ENCODE peak calls at places on chromosomes 2 and 18, in five cellular contexts. One of them, this sample, is unnamed.

GRCh38 chr2:131394147-131394931 is 30.4 kb upstream of the RAB6D start:
- DNase-seq in bronchial epithelial cell: no peak
- DNase-seq in activated T-helper 1 cell treated with anti-CD3 and anti-CD28 coated beads, Interleukin-12 subunit alpha, Interleukin-12 subunit beta, Interleukin-2, Interleukin-4 antibody, amounts not matched to agents 30 ng/mL and 10 ng/mL and 1 ng/mL, durations not matched to agents 14 hours and 24 hours and 36 hours: peak
- DNase-seq in mammary epithelial cell: no peak
- DNase-seq in astrocyte: no peak
- DNase-seq in this sample: no peak

GRCh38 chr2:188382107-188382506 is 90.4 kb downstream of the GULP1 start:
- DNase-seq in bronchial epithelial cell: peak
- DNase-seq in activated T-helper 1 cell treated with anti-CD3 and anti-CD28 coated beads, Interleukin-12 subunit alpha, Interleukin-12 subunit beta, Interleukin-2, Interleukin-4 antibody, amounts not matched to agents 30 ng/mL and 10 ng/mL and 1 ng/mL, durations not matched to agents 14 hours and 24 hours and 36 hours: no peak
- DNase-seq in mammary epithelial cell: no peak
- DNase-seq in astrocyte: peak
- DNase-seq in this sample: peak

GRCh38 chr2:204131621-204132020 is 195.1 kb downstream of the ICOS start:
- DNase-seq in bronchial epithelial cell: no peak
- DNase-seq in activated T-helper 1 cell treated with anti-CD3 and anti-CD28 coated beads, Interleukin-12 subunit alpha, Interleukin-12 subunit beta, Interleukin-2, Interleukin-4 antibody, amounts not matched to agents 30 ng/mL and 10 ng/mL and 1 ng/mL, durations not matched to agents 14 hours and 24 hours and 36 hours: no peak
- DNase-seq in mammary epithelial cell: no peak
- DNase-seq in astrocyte: no peak
- DNase-seq in this sample: no peak

GRCh38 chr2:221671515-221671914 is 99.4 kb upstream of the EPHA4 start:
- DNase-seq in bronchial epithelial cell: peak
- DNase-seq in activated T-helper 1 cell treated with anti-CD3 and anti-CD28 coated beads, Interleukin-12 subunit alpha, Interleukin-12 subunit beta, Interleukin-2, Interleukin-4 antibody, amounts not matched to agents 30 ng/mL and 10 ng/mL and 1 ng/mL, durations not matched to agents 14 hours and 24 hours and 36 hours: no peak
- DNase-seq in mammary epithelial cell: peak
- DNase-seq in astrocyte: peak
- DNase-seq in this sample: peak

GRCh38 chr2:86068098-86069047 is 37.3 kb downstream of the POLR1A start:
- DNase-seq in bronchial epithelial cell: no peak
- DNase-seq in activated T-helper 1 cell treated with anti-CD3 and anti-CD28 coated beads, Interleukin-12 subunit alpha, Interleukin-12 subunit beta, Interleukin-2, Interleukin-4 antibody, amounts not matched to agents 30 ng/mL and 10 ng/mL and 1 ng/mL, durations not matched to agents 14 hours and 24 hours and 36 hours: peak
- DNase-seq in mammary epithelial cell: no peak
- DNase-seq in astrocyte: peak
- DNase-seq in this sample: peak

GRCh38 chr2:161423351-161424178 is 7.5 kb downstream of the TBR1 start:
- DNase-seq in bronchial epithelial cell: no peak
- DNase-seq in activated T-helper 1 cell treated with anti-CD3 and anti-CD28 coated beads, Interleukin-12 subunit alpha, Interleukin-12 subunit beta, Interleukin-2, Interleukin-4 antibody, amounts not matched to agents 30 ng/mL and 10 ng/mL and 1 ng/mL, durations not matched to agents 14 hours and 24 hours and 36 hours: no peak
- DNase-seq in mammary epithelial cell: no peak
- DNase-seq in astrocyte: no peak
- DNase-seq in this sample: no peak

GRCh38 chr18:39871976-39872375 is 2083.1 kb upstream of the PIK3C3 start:
- DNase-seq in bronchial epithelial cell: peak
- DNase-seq in activated T-helper 1 cell treated with anti-CD3 and anti-CD28 coated beads, Interleukin-12 subunit alpha, Interleukin-12 subunit beta, Interleukin-2, Interleukin-4 antibody, amounts not matched to agents 30 ng/mL and 10 ng/mL and 1 ng/mL, durations not matched to agents 14 hours and 24 hours and 36 hours: no peak
- DNase-seq in mammary epithelial cell: no peak
- DNase-seq in astrocyte: no peak
- DNase-seq in this sample: peak

GRCh38 chr2:64359176-64359891 is 94.6 kb upstream of the LGALSL start:
- DNase-seq in bronchial epithelial cell: peak
- DNase-seq in activated T-helper 1 cell treated with anti-CD3 and anti-CD28 coated beads, Interleukin-12 subunit alpha, Interleukin-12 subunit beta, Interleukin-2, Interleukin-4 antibody, amounts not matched to agents 30 ng/mL and 10 ng/mL and 1 ng/mL, durations not matched to agents 14 hours and 24 hours and 36 hours: no peak
- DNase-seq in mammary epithelial cell: peak
- DNase-seq in astrocyte: peak
- DNase-seq in this sample: peak

GRCh38 chr2:68234405-68234804 is 17.9 kb downstream of the PPP3R1 start:
- DNase-seq in bronchial epithelial cell: no peak
- DNase-seq in activated T-helper 1 cell treated with anti-CD3 and anti-CD28 coated beads, Interleukin-12 subunit alpha, Interleukin-12 subunit beta, Interleukin-2, Interleukin-4 antibody, amounts not matched to agents 30 ng/mL and 10 ng/mL and 1 ng/mL, durations not matched to agents 14 hours and 24 hours and 36 hours: no peak
- DNase-seq in mammary epithelial cell: no peak
- DNase-seq in astrocyte: no peak
- DNase-seq in this sample: no peak

GRCh38 chr2:168336786-168337388 is 89.5 kb upstream of the STK39 start:
- DNase-seq in bronchial epithelial cell: peak
- DNase-seq in activated T-helper 1 cell treated with anti-CD3 and anti-CD28 coated beads, Interleukin-12 subunit alpha, Interleukin-12 subunit beta, Interleukin-2, Interleukin-4 antibody, amounts not matched to agents 30 ng/mL and 10 ng/mL and 1 ng/mL, durations not matched to agents 14 hours and 24 hours and 36 hours: peak
- DNase-seq in mammary epithelial cell: peak
- DNase-seq in astrocyte: peak
- DNase-seq in this sample: peak

GRCh38 chr2:2324565-2325101 is 6.4 kb downstream of the MYT1L start:
- DNase-seq in bronchial epithelial cell: no peak
- DNase-seq in activated T-helper 1 cell treated with anti-CD3 and anti-CD28 coated beads, Interleukin-12 subunit alpha, Interleukin-12 subunit beta, Interleukin-2, Interleukin-4 antibody, amounts not matched to agents 30 ng/mL and 10 ng/mL and 1 ng/mL, durations not matched to agents 14 hours and 24 hours and 36 hours: no peak
- DNase-seq in mammary epithelial cell: no peak
- DNase-seq in astrocyte: no peak
- DNase-seq in this sample: no peak

GRCh38 chr2:147214900-147215299 is 629.9 kb upstream of the ACVR2A start:
- DNase-seq in bronchial epithelial cell: no peak
- DNase-seq in activated T-helper 1 cell treated with anti-CD3 and anti-CD28 coated beads, Interleukin-12 subunit alpha, Interleukin-12 subunit beta, Interleukin-2, Interleukin-4 antibody, amounts not matched to agents 30 ng/mL and 10 ng/mL and 1 ng/mL, durations not matched to agents 14 hours and 24 hours and 36 hours: no peak
- DNase-seq in mammary epithelial cell: no peak
- DNase-seq in astrocyte: peak
- DNase-seq in this sample: peak

GRCh38 chr2:113284481-113284880 is 5.8 kb upstream of the PAX8 start:
- DNase-seq in bronchial epithelial cell: peak
- DNase-seq in activated T-helper 1 cell treated with anti-CD3 and anti-CD28 coated beads, Interleukin-12 subunit alpha, Interleukin-12 subunit beta, Interleukin-2, Interleukin-4 antibody, amounts not matched to agents 30 ng/mL and 10 ng/mL and 1 ng/mL, durations not matched to agents 14 hours and 24 hours and 36 hours: no peak
- DNase-seq in mammary epithelial cell: peak
- DNase-seq in astrocyte: peak
- DNase-seq in this sample: peak

GRCh38 chr2:99139003-99139402 is 2.5 kb upstream of the C2orf15 start:
- DNase-seq in bronchial epithelial cell: peak
- DNase-seq in activated T-helper 1 cell treated with anti-CD3 and anti-CD28 coated beads, Interleukin-12 subunit alpha, Interleukin-12 subunit beta, Interleukin-2, Interleukin-4 antibody, amounts not matched to agents 30 ng/mL and 10 ng/mL and 1 ng/mL, durations not matched to agents 14 hours and 24 hours and 36 hours: no peak
- DNase-seq in mammary epithelial cell: peak
- DNase-seq in astrocyte: no peak
- DNase-seq in this sample: no peak

GRCh38 chr18:47754311-47755101 is 176.0 kb downstream of the SMAD2 start:
- DNase-seq in bronchial epithelial cell: peak
- DNase-seq in activated T-helper 1 cell treated with anti-CD3 and anti-CD28 coated beads, Interleukin-12 subunit alpha, Interleukin-12 subunit beta, Interleukin-2, Interleukin-4 antibody, amounts not matched to agents 30 ng/mL and 10 ng/mL and 1 ng/mL, durations not matched to agents 14 hours and 24 hours and 36 hours: peak
- DNase-seq in mammary epithelial cell: peak
- DNase-seq in astrocyte: no peak
- DNase-seq in this sample: no peak

GRCh38 chr18:70263336-70263735 is 25.5 kb upstream of the SOCS6 start:
- DNase-seq in bronchial epithelial cell: no peak
- DNase-seq in activated T-helper 1 cell treated with anti-CD3 and anti-CD28 coated beads, Interleukin-12 subunit alpha, Interleukin-12 subunit beta, Interleukin-2, Interleukin-4 antibody, amounts not matched to agents 30 ng/mL and 10 ng/mL and 1 ng/mL, durations not matched to agents 14 hours and 24 hours and 36 hours: no peak
- DNase-seq in mammary epithelial cell: no peak
- DNase-seq in astrocyte: no peak
- DNase-seq in this sample: no peak

GRCh38 chr2:109457811-109458210 is 156.0 kb downstream of the SEPTIN10 start:
- DNase-seq in bronchial epithelial cell: no peak
- DNase-seq in activated T-helper 1 cell treated with anti-CD3 and anti-CD28 coated beads, Interleukin-12 subunit alpha, Interleukin-12 subunit beta, Interleukin-2, Interleukin-4 antibody, amounts not matched to agents 30 ng/mL and 10 ng/mL and 1 ng/mL, durations not matched to agents 14 hours and 24 hours and 36 hours: no peak
- DNase-seq in mammary epithelial cell: no peak
- DNase-seq in astrocyte: no peak
- DNase-seq in this sample: no peak

GRCh38 chr2:157898591-157898996 is 22.5 kb upstream of the ACVR1 start:
- DNase-seq in bronchial epithelial cell: peak
- DNase-seq in activated T-helper 1 cell treated with anti-CD3 and anti-CD28 coated beads, Interleukin-12 subunit alpha, Interleukin-12 subunit beta, Interleukin-2, Interleukin-4 antibody, amounts not matched to agents 30 ng/mL and 10 ng/mL and 1 ng/mL, durations not matched to agents 14 hours and 24 hours and 36 hours: peak
- DNase-seq in mammary epithelial cell: peak
- DNase-seq in astrocyte: peak
- DNase-seq in this sample: peak

GRCh38 chr2:64989982-64990614 is 899 bp downstream of the SLC1A4 start:
- DNase-seq in bronchial epithelial cell: no peak
- DNase-seq in activated T-helper 1 cell treated with anti-CD3 and anti-CD28 coated beads, Interleukin-12 subunit alpha, Interleukin-12 subunit beta, Interleukin-2, Interleukin-4 antibody, amounts not matched to agents 30 ng/mL and 10 ng/mL and 1 ng/mL, durations not matched to agents 14 hours and 24 hours and 36 hours: no peak
- DNase-seq in mammary epithelial cell: no peak
- DNase-seq in astrocyte: no peak
- DNase-seq in this sample: no peak

GRCh38 chr2:153043385-153043784 is 325.0 kb downstream of the ARL6IP6 start:
- DNase-seq in bronchial epithelial cell: peak
- DNase-seq in activated T-helper 1 cell treated with anti-CD3 and anti-CD28 coated beads, Interleukin-12 subunit alpha, Interleukin-12 subunit beta, Interleukin-2, Interleukin-4 antibody, amounts not matched to agents 30 ng/mL and 10 ng/mL and 1 ng/mL, durations not matched to agents 14 hours and 24 hours and 36 hours: no peak
- DNase-seq in mammary epithelial cell: peak
- DNase-seq in astrocyte: no peak
- DNase-seq in this sample: no peak

GRCh38 chr2:144480257-144480656 is 39.7 kb downstream of the ZEB2 start:
- DNase-seq in bronchial epithelial cell: no peak
- DNase-seq in activated T-helper 1 cell treated with anti-CD3 and anti-CD28 coated beads, Interleukin-12 subunit alpha, Interleukin-12 subunit beta, Interleukin-2, Interleukin-4 antibody, amounts not matched to agents 30 ng/mL and 10 ng/mL and 1 ng/mL, durations not matched to agents 14 hours and 24 hours and 36 hours: no peak
- DNase-seq in mammary epithelial cell: no peak
- DNase-seq in astrocyte: peak
- DNase-seq in this sample: peak

GRCh38 chr18:76364282-76365259 is 130.5 kb downstream of the ZNF516 start:
- DNase-seq in bronchial epithelial cell: no peak
- DNase-seq in activated T-helper 1 cell treated with anti-CD3 and anti-CD28 coated beads, Interleukin-12 subunit alpha, Interleukin-12 subunit beta, Interleukin-2, Interleukin-4 antibody, amounts not matched to agents 30 ng/mL and 10 ng/mL and 1 ng/mL, durations not matched to agents 14 hours and 24 hours and 36 hours: no peak
- DNase-seq in mammary epithelial cell: no peak
- DNase-seq in astrocyte: no peak
- DNase-seq in this sample: peak

GRCh38 chr2:121335294-121336290 is 50.6 kb upstream of the TFCP2L1 start:
- DNase-seq in bronchial epithelial cell: peak
- DNase-seq in activated T-helper 1 cell treated with anti-CD3 and anti-CD28 coated beads, Interleukin-12 subunit alpha, Interleukin-12 subunit beta, Interleukin-2, Interleukin-4 antibody, amounts not matched to agents 30 ng/mL and 10 ng/mL and 1 ng/mL, durations not matched to agents 14 hours and 24 hours and 36 hours: no peak
- DNase-seq in mammary epithelial cell: no peak
- DNase-seq in astrocyte: no peak
- DNase-seq in this sample: no peak

GRCh38 chr2:120385355-120386127 is 39.6 kb downstream of the INHBB start:
- DNase-seq in bronchial epithelial cell: no peak
- DNase-seq in activated T-helper 1 cell treated with anti-CD3 and anti-CD28 coated beads, Interleukin-12 subunit alpha, Interleukin-12 subunit beta, Interleukin-2, Interleukin-4 antibody, amounts not matched to agents 30 ng/mL and 10 ng/mL and 1 ng/mL, durations not matched to agents 14 hours and 24 hours and 36 hours: no peak
- DNase-seq in mammary epithelial cell: no peak
- DNase-seq in astrocyte: no peak
- DNase-seq in this sample: no peak

GRCh38 chr2:237873382-237873781 is 14.0 kb downstream of the RAMP1 start:
- DNase-seq in bronchial epithelial cell: peak
- DNase-seq in activated T-helper 1 cell treated with anti-CD3 and anti-CD28 coated beads, Interleukin-12 subunit alpha, Interleukin-12 subunit beta, Interleukin-2, Interleukin-4 antibody, amounts not matched to agents 30 ng/mL and 10 ng/mL and 1 ng/mL, durations not matched to agents 14 hours and 24 hours and 36 hours: no peak
- DNase-seq in mammary epithelial cell: peak
- DNase-seq in astrocyte: no peak
- DNase-seq in this sample: no peak

GRCh38 chr18:3481696-3482210 is 31.8 kb downstream of the TGIF1 start:
- DNase-seq in bronchial epithelial cell: peak
- DNase-seq in activated T-helper 1 cell treated with anti-CD3 and anti-CD28 coated beads, Interleukin-12 subunit alpha, Interleukin-12 subunit beta, Interleukin-2, Interleukin-4 antibody, amounts not matched to agents 30 ng/mL and 10 ng/mL and 1 ng/mL, durations not matched to agents 14 hours and 24 hours and 36 hours: no peak
- DNase-seq in mammary epithelial cell: no peak
- DNase-seq in astrocyte: no peak
- DNase-seq in this sample: no peak

GRCh38 chr2:5695641-5696350 is 3.6 kb downstream of the SOX11 start:
- DNase-seq in bronchial epithelial cell: no peak
- DNase-seq in activated T-helper 1 cell treated with anti-CD3 and anti-CD28 coated beads, Interleukin-12 subunit alpha, Interleukin-12 subunit beta, Interleukin-2, Interleukin-4 antibody, amounts not matched to agents 30 ng/mL and 10 ng/mL and 1 ng/mL, durations not matched to agents 14 hours and 24 hours and 36 hours: no peak
- DNase-seq in mammary epithelial cell: no peak
- DNase-seq in astrocyte: peak
- DNase-seq in this sample: no peak

GRCh38 chr2:37582911-37583310 is 88.5 kb downstream of the CDC42EP3 start:
- DNase-seq in bronchial epithelial cell: no peak
- DNase-seq in activated T-helper 1 cell treated with anti-CD3 and anti-CD28 coated beads, Interleukin-12 subunit alpha, Interleukin-12 subunit beta, Interleukin-2, Interleukin-4 antibody, amounts not matched to agents 30 ng/mL and 10 ng/mL and 1 ng/mL, durations not matched to agents 14 hours and 24 hours and 36 hours: no peak
- DNase-seq in mammary epithelial cell: no peak
- DNase-seq in astrocyte: no peak
- DNase-seq in this sample: no peak

GRCh38 chr2:16138811-16139662 is 198.7 kb downstream of the MYCN start:
- DNase-seq in bronchial epithelial cell: no peak
- DNase-seq in activated T-helper 1 cell treated with anti-CD3 and anti-CD28 coated beads, Interleukin-12 subunit alpha, Interleukin-12 subunit beta, Interleukin-2, Interleukin-4 antibody, amounts not matched to agents 30 ng/mL and 10 ng/mL and 1 ng/mL, durations not matched to agents 14 hours and 24 hours and 36 hours: no peak
- DNase-seq in mammary epithelial cell: no peak
- DNase-seq in astrocyte: no peak
- DNase-seq in this sample: no peak

GRCh38 chr2:33015421-33016142 is 68.8 kb downstream of the LTBP1 start:
- DNase-seq in bronchial epithelial cell: peak
- DNase-seq in activated T-helper 1 cell treated with anti-CD3 and anti-CD28 coated beads, Interleukin-12 subunit alpha, Interleukin-12 subunit beta, Interleukin-2, Interleukin-4 antibody, amounts not matched to agents 30 ng/mL and 10 ng/mL and 1 ng/mL, durations not matched to agents 14 hours and 24 hours and 36 hours: no peak
- DNase-seq in mammary epithelial cell: peak
- DNase-seq in astrocyte: peak
- DNase-seq in this sample: peak

GRCh38 chr2:70805987-70806386 is 14.4 kb downstream of the CLEC4F start:
- DNase-seq in bronchial epithelial cell: no peak
- DNase-seq in activated T-helper 1 cell treated with anti-CD3 and anti-CD28 coated beads, Interleukin-12 subunit alpha, Interleukin-12 subunit beta, Interleukin-2, Interleukin-4 antibody, amounts not matched to agents 30 ng/mL and 10 ng/mL and 1 ng/mL, durations not matched to agents 14 hours and 24 hours and 36 hours: no peak
- DNase-seq in mammary epithelial cell: no peak
- DNase-seq in astrocyte: no peak
- DNase-seq in this sample: no peak

GRCh38 chr2:127569274-127570065 is 34.0 kb downstream of the MYO7B start:
- DNase-seq in bronchial epithelial cell: peak
- DNase-seq in activated T-helper 1 cell treated with anti-CD3 and anti-CD28 coated beads, Interleukin-12 subunit alpha, Interleukin-12 subunit beta, Interleukin-2, Interleukin-4 antibody, amounts not matched to agents 30 ng/mL and 10 ng/mL and 1 ng/mL, durations not matched to agents 14 hours and 24 hours and 36 hours: no peak
- DNase-seq in mammary epithelial cell: peak
- DNase-seq in astrocyte: peak
- DNase-seq in this sample: peak

GRCh38 chr2:233456934-233457333 is 102.6 kb downstream of the DGKD start:
- DNase-seq in bronchial epithelial cell: no peak
- DNase-seq in activated T-helper 1 cell treated with anti-CD3 and anti-CD28 coated beads, Interleukin-12 subunit alpha, Interleukin-12 subunit beta, Interleukin-2, Interleukin-4 antibody, amounts not matched to agents 30 ng/mL and 10 ng/mL and 1 ng/mL, durations not matched to agents 14 hours and 24 hours and 36 hours: no peak
- DNase-seq in mammary epithelial cell: no peak
- DNase-seq in astrocyte: no peak
- DNase-seq in this sample: no peak

GRCh38 chr2:120949027-120949956 is 213.6 kb downstream of the GLI2 start:
- DNase-seq in bronchial epithelial cell: no peak
- DNase-seq in activated T-helper 1 cell treated with anti-CD3 and anti-CD28 coated beads, Interleukin-12 subunit alpha, Interleukin-12 subunit beta, Interleukin-2, Interleukin-4 antibody, amounts not matched to agents 30 ng/mL and 10 ng/mL and 1 ng/mL, durations not matched to agents 14 hours and 24 hours and 36 hours: no peak
- DNase-seq in mammary epithelial cell: no peak
- DNase-seq in astrocyte: no peak
- DNase-seq in this sample: no peak

GRCh38 chr2:212536385-212537310 is 2.0 kb downstream of the ERBB4 start:
- DNase-seq in bronchial epithelial cell: no peak
- DNase-seq in activated T-helper 1 cell treated with anti-CD3 and anti-CD28 coated beads, Interleukin-12 subunit alpha, Interleukin-12 subunit beta, Interleukin-2, Interleukin-4 antibody, amounts not matched to agents 30 ng/mL and 10 ng/mL and 1 ng/mL, durations not matched to agents 14 hours and 24 hours and 36 hours: no peak
- DNase-seq in mammary epithelial cell: no peak
- DNase-seq in astrocyte: no peak
- DNase-seq in this sample: no peak

GRCh38 chr2:10045561-10046355 is 2.4 kb downstream of the KLF11 start:
- DNase-seq in bronchial epithelial cell: no peak
- DNase-seq in activated T-helper 1 cell treated with anti-CD3 and anti-CD28 coated beads, Interleukin-12 subunit alpha, Interleukin-12 subunit beta, Interleukin-2, Interleukin-4 antibody, amounts not matched to agents 30 ng/mL and 10 ng/mL and 1 ng/mL, durations not matched to agents 14 hours and 24 hours and 36 hours: no peak
- DNase-seq in mammary epithelial cell: no peak
- DNase-seq in astrocyte: no peak
- DNase-seq in this sample: peak

GRCh38 chr18:45686892-45687611 is 36.9 kb upstream of the SLC14A1 start:
- DNase-seq in bronchial epithelial cell: no peak
- DNase-seq in activated T-helper 1 cell treated with anti-CD3 and anti-CD28 coated beads, Interleukin-12 subunit alpha, Interleukin-12 subunit beta, Interleukin-2, Interleukin-4 antibody, amounts not matched to agents 30 ng/mL and 10 ng/mL and 1 ng/mL, durations not matched to agents 14 hours and 24 hours and 36 hours: peak
- DNase-seq in mammary epithelial cell: no peak
- DNase-seq in astrocyte: no peak
- DNase-seq in this sample: no peak

GRCh38 chr2:4174796-4175195 is 471.4 kb downstream of the DCDC2C start:
- DNase-seq in bronchial epithelial cell: no peak
- DNase-seq in activated T-helper 1 cell treated with anti-CD3 and anti-CD28 coated beads, Interleukin-12 subunit alpha, Interleukin-12 subunit beta, Interleukin-2, Interleukin-4 antibody, amounts not matched to agents 30 ng/mL and 10 ng/mL and 1 ng/mL, durations not matched to agents 14 hours and 24 hours and 36 hours: no peak
- DNase-seq in mammary epithelial cell: no peak
- DNase-seq in astrocyte: no peak
- DNase-seq in this sample: no peak

GRCh38 chr2:229914182-229914581 is 7.6 kb downstream of the TRIP12 start:
- DNase-seq in bronchial epithelial cell: no peak
- DNase-seq in activated T-helper 1 cell treated with anti-CD3 and anti-CD28 coated beads, Interleukin-12 subunit alpha, Interleukin-12 subunit beta, Interleukin-2, Interleukin-4 antibody, amounts not matched to agents 30 ng/mL and 10 ng/mL and 1 ng/mL, durations not matched to agents 14 hours and 24 hours and 36 hours: no peak
- DNase-seq in mammary epithelial cell: no peak
- DNase-seq in astrocyte: no peak
- DNase-seq in this sample: peak